ENCODE peak calls at places on chromosomes 7 and 10, in seven cellular contexts. One of them, this sample, is unnamed.
A peak's percentile ranks its signal among the peaks of the same experiment; 100 is the strongest.

GRCh38 chr10:95266674-95267095 is 24.1 kb downstream of the PDLIM1 start:
- DNase-seq in K562: peak; percentile 60
- DNase-seq in H1: no peak
- DNase-seq in T47D: peak; percentile 79
- DNase-seq in SK-N-SH: peak; percentile 35
- DNase-seq in HepG2: peak; percentile 76
- DNase-seq in GM12878: no peak
- DNase-seq in this sample: peak; percentile 71

GRCh38 chr7:21828846-21829245 is 116.9 kb downstream of the CDCA7L start:
- DNase-seq in HepG2: no peak
- DNase-seq in K562: no peak
- DNase-seq in T47D: no peak
- DNase-seq in GM12878: no peak
- DNase-seq in H1: no peak
- DNase-seq in SK-N-SH: no peak
- DNase-seq in this sample: no peak

GRCh38 chr7:138891446-138891810 is 89.8 kb downstream of the KIAA1549 start:
- DNase-seq in SK-N-SH: peak; percentile 80
- DNase-seq in GM12878: no peak
- DNase-seq in HepG2: no peak
- DNase-seq in H1: no peak
- DNase-seq in K562: no peak
- DNase-seq in T47D: peak; percentile 5
- DNase-seq in this sample: no peak

GRCh38 chr7:130957722-130958360 is 223.8 kb upstream of the KLF14 start:
- DNase-seq in K562: no peak
- DNase-seq in T47D: no peak
- DNase-seq in GM12878: no peak
- DNase-seq in SK-N-SH: no peak
- DNase-seq in H1: no peak
- DNase-seq in HepG2: no peak
- DNase-seq in this sample: no peak

GRCh38 chr7:47350425-47350824 is 231.5 kb downstream of the TNS3 start:
- DNase-seq in GM12878: no peak
- DNase-seq in T47D: no peak
- DNase-seq in SK-N-SH: no peak
- DNase-seq in HepG2: no peak
- DNase-seq in K562: no peak
- DNase-seq in H1: no peak
- DNase-seq in this sample: no peak

GRCh38 chr10:100742067-100742771 is 3.2 kb upstream of the PAX2 start:
- DNase-seq in HepG2: no peak
- DNase-seq in T47D: no peak
- DNase-seq in GM12878: no peak
- DNase-seq in H1: peak; percentile 67
- DNase-seq in K562: no peak
- DNase-seq in SK-N-SH: peak; percentile 65
- DNase-seq in this sample: no peak

GRCh38 chr7:107692501-107692900 is 31.9 kb downstream of the SLC26A4 start:
- DNase-seq in SK-N-SH: no peak
- DNase-seq in K562: no peak
- DNase-seq in GM12878: no peak
- DNase-seq in H1: no peak
- DNase-seq in HepG2: no peak
- DNase-seq in T47D: no peak
- DNase-seq in this sample: no peak

GRCh38 chr7:70570961-70571360 is 561.0 kb upstream of the GALNT17 start:
- DNase-seq in HepG2: no peak
- DNase-seq in T47D: peak; percentile 68
- DNase-seq in SK-N-SH: no peak
- DNase-seq in K562: no peak
- DNase-seq in GM12878: no peak
- DNase-seq in H1: no peak
- DNase-seq in this sample: no peak

GRCh38 chr7:108408294-108409004 is 47.8 kb downstream of the NRCAM start:
- DNase-seq in H1: no peak
- DNase-seq in HepG2: no peak
- DNase-seq in GM12878: no peak
- DNase-seq in K562: no peak
- DNase-seq in SK-N-SH: no peak
- DNase-seq in T47D: no peak
- DNase-seq in this sample: no peak

DNA sequence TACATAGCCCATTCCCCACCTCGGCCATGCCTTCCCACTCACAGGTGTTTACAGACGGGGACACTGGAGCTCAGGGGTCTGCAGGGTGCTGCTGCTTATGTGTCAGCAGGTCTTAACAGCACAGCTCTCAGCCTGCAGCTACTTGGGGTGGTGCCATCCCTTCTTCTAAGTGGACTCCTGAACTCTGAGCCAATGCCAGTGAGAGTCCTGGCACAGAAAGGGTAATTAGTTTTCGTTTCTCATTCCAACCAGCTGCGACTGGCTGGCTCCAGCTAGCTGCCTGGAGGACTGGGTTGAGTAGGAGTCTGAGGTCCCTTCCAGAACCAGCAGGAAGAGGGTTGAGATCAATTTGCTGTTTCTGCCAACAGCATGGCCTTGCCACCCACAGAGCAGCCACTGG is 88.3 kb upstream of the AGK start:
- DNase-seq in HepG2: no peak
- DNase-seq in SK-N-SH: no peak
- DNase-seq in H1: no peak
- DNase-seq in K562: no peak
- DNase-seq in GM12878: no peak
- DNase-seq in T47D: peak; percentile 7
- DNase-seq in this sample: no peak
- TF ChIP-seq JUND in HepG2: no peak
- TF ChIP-seq JUND in SK-N-SH: no peak
- TF ChIP-seq JUND in H1: no peak
- TF ChIP-seq JUND in K562: no peak
- TF ChIP-seq JUND in GM12878: no peak
- TF ChIP-seq JUND in T47D: no peak
- TF ChIP-seq JUND in this sample: no peak

GRCh38 chr10:121405549-121405948 is 192.7 kb downstream of the FGFR2 start:
- DNase-seq in T47D: no peak
- DNase-seq in H1: no peak
- DNase-seq in HepG2: no peak
- DNase-seq in GM12878: no peak
- DNase-seq in K562: no peak
- DNase-seq in SK-N-SH: no peak
- DNase-seq in this sample: no peak

GRCh38 chr10:121405096-121405495 is 193.1 kb downstream of the FGFR2 start:
- DNase-seq in SK-N-SH: no peak
- DNase-seq in H1: no peak
- DNase-seq in HepG2: no peak
- DNase-seq in T47D: no peak
- DNase-seq in K562: no peak
- DNase-seq in GM12878: no peak
- DNase-seq in this sample: no peak

GRCh38 chr10:121405953-121406352 is 192.3 kb downstream of the FGFR2 start:
- DNase-seq in H1: no peak
- DNase-seq in GM12878: no peak
- DNase-seq in HepG2: no peak
- DNase-seq in K562: no peak
- DNase-seq in SK-N-SH: no peak
- DNase-seq in T47D: no peak
- DNase-seq in this sample: no peak

GRCh38 chr10:121406823-121407545 is 191.3 kb downstream of the FGFR2 start:
- DNase-seq in T47D: peak; percentile 34
- DNase-seq in K562: no peak
- DNase-seq in H1: no peak
- DNase-seq in GM12878: no peak
- DNase-seq in HepG2: no peak
- DNase-seq in SK-N-SH: no peak
- DNase-seq in this sample: no peak

GRCh38 chr10:121404611-121405010 is 193.6 kb downstream of the FGFR2 start:
- DNase-seq in H1: no peak
- DNase-seq in K562: no peak
- DNase-seq in SK-N-SH: no peak
- DNase-seq in GM12878: no peak
- DNase-seq in HepG2: no peak
- DNase-seq in T47D: no peak
- DNase-seq in this sample: no peak
- TF ChIP-seq JUND in H1: no peak
- TF ChIP-seq JUND in K562: no peak
- TF ChIP-seq JUND in SK-N-SH: no peak
- TF ChIP-seq JUND in GM12878: no peak
- TF ChIP-seq JUND in HepG2: no peak
- TF ChIP-seq JUND in T47D: no peak
- TF ChIP-seq JUND in this sample: no peak

DNA sequence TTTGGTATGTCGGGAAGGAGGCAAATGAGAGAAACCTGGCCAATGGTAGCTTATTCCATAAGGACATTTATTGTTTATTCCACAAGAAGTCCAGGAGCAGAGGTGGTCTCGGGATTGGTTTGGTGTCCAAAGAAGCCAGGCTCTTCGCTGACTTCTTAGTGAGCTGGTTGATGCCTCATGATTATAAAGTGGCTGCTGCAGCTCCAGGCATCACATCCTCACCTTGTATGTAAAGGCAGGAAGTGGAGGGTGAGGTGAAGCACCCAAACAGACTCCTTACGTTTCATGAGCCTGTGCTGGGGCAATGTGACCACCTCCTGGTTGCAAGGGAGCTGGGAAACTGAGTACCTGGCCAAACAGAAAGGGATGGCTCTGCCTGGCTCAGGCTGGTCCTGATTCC is 92.4 kb downstream of the MYL10 start:
- DNase-seq in K562: no peak
- DNase-seq in H1: no peak
- DNase-seq in T47D: no peak
- DNase-seq in HepG2: no peak
- DNase-seq in GM12878: no peak
- DNase-seq in SK-N-SH: no peak
- DNase-seq in this sample: no peak
- TF ChIP-seq JUND in K562: no peak
- TF ChIP-seq JUND in H1: no peak
- TF ChIP-seq JUND in T47D: no peak
- TF ChIP-seq JUND in HepG2: no peak
- TF ChIP-seq JUND in GM12878: no peak
- TF ChIP-seq JUND in SK-N-SH: no peak
- TF ChIP-seq JUND in this sample: no peak

DNA sequence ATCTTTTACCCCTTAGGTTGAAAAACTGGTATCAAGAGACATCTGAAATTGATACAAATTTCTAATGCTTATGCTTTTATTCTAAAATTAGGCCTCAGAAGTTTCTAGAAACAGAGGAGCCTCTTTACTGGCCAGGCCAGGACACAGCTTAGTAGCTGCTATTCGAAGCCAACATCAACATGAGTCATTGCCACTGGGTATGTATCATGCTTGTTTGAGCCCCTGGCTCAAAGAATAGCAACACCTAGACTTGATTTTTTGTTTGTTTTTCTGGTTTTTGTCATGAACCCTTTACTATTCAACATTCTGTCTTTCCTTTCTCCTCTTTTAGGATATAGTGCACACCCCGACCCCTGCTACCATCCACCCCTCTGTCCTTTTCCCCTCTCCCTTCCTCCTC is 90.9 kb upstream of the STK17A start:
- DNase-seq in HepG2: peak; percentile 28
- DNase-seq in K562: no peak
- DNase-seq in SK-N-SH: no peak
- DNase-seq in T47D: no peak
- DNase-seq in GM12878: no peak
- DNase-seq in H1: no peak
- DNase-seq in this sample: no peak
- TF ChIP-seq JUND in HepG2: no peak
- TF ChIP-seq JUND in K562: no peak
- TF ChIP-seq JUND in SK-N-SH: peak; percentile 56
- TF ChIP-seq JUND in T47D: no peak
- TF ChIP-seq JUND in GM12878: no peak
- TF ChIP-seq JUND in H1: no peak
- TF ChIP-seq JUND in this sample: no peak

GRCh38 chr7:26472971-26473370 is 181.3 kb downstream of the SNX10 start:
- DNase-seq in HepG2: no peak
- DNase-seq in GM12878: no peak
- DNase-seq in K562: no peak
- DNase-seq in H1: no peak
- DNase-seq in SK-N-SH: no peak
- DNase-seq in T47D: no peak
- DNase-seq in this sample: no peak
- TF ChIP-seq JUND in HepG2: no peak
- TF ChIP-seq JUND in GM12878: no peak
- TF ChIP-seq JUND in K562: no peak
- TF ChIP-seq JUND in H1: no peak
- TF ChIP-seq JUND in SK-N-SH: no peak
- TF ChIP-seq JUND in T47D: no peak
- TF ChIP-seq JUND in this sample: no peak

DNA sequence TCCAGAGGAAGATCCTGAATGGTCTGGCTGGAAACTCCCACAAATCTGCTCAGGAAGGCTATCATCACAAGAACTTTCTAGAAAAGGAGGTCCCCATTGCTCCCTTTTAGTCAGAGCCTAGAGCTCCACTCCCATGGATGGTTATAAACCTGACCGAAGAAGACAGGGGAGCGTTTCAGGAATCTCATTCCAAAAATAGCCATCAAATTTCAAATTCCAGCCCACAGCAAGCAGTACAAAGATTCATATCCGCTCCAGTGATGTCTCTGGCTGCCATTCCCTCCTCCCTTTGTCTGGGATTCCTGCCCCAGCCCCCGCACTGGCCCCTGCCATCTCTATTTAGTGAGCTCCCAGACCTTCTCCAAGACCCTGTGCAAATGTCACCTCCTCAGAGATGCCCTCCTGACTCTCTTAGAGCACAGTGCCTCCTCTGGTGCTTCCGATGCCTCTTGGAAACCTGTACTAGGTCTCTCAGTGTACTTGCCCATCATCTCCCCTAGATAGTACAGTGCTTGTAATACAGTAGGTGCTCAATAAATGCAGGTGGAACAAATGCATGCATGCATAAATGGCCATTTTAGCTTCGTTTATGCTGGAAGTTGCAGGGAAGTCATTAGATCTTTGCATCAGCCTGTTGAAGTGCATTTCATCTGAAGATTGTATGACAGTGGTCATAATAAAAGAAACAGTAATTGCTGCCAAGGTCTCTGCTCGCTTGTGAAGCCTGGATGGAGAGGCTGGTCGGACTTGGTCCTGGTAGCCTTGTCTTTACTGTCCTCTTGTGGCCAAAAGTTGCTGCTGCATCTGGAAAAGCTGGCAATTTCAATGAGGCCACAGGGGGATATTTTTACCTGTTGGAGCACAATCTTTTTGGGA is 32.0 kb upstream of the HABP2 start:
- DNase-seq in SK-N-SH: peak; percentile 76
- DNase-seq in GM12878: no peak
- DNase-seq in HepG2: peak; percentile 41
- DNase-seq in T47D: peak; percentile 82
- DNase-seq in H1: peak; percentile 75
- DNase-seq in K562: peak; percentile 62
- DNase-seq in this sample: peak; percentile 75
- TF ChIP-seq JUND in SK-N-SH: no peak
- TF ChIP-seq JUND in GM12878: no peak
- TF ChIP-seq JUND in HepG2: no peak
- TF ChIP-seq JUND in T47D: no peak
- TF ChIP-seq JUND in H1: no peak
- TF ChIP-seq JUND in K562: no peak
- TF ChIP-seq JUND in this sample: no peak

GRCh38 chr7:77570330-77571011 is 33.4 kb downstream of the PTPN12 start:
- DNase-seq in GM12878: no peak
- DNase-seq in SK-N-SH: no peak
- DNase-seq in T47D: no peak
- DNase-seq in H1: no peak
- DNase-seq in K562: no peak
- DNase-seq in HepG2: peak; percentile 41
- DNase-seq in this sample: no peak
- TF ChIP-seq JUND in GM12878: no peak
- TF ChIP-seq JUND in SK-N-SH: no peak
- TF ChIP-seq JUND in T47D: no peak
- TF ChIP-seq JUND in H1: no peak
- TF ChIP-seq JUND in K562: no peak
- TF ChIP-seq JUND in HepG2: no peak
- TF ChIP-seq JUND in this sample: no peak

This sample was measured in HCT116.